ENCODE peak calls at places on chromosomes 3 and 15, in eight cellular contexts. A is NCI-H1105 treated with DMSO at 0.1 percent for 48 hours; G is anterior cingulate cortex; P is kidney glomerular epithelial cell; V is NCI-H2081; C is NCI-H2029; O is GM12865; H is activated naive CD4-positive, alpha-beta T cell treated with Interleukin-2 at 50 U/mL for 16 hours. D is an unnamed sample.

GRCh38 chr3:115380883-115381572 is 233.9 kb upstream of the ZBTB20 start:
- DNase-seq in A (no peak), G (no peak), P (no peak), V (no peak), C (no peak), O (no peak), H (no peak), D (no peak)

GRCh38 chr15:95326689-95327525 is 1003.6 kb upstream of the NR2F2 start:
- DNase-seq in A (no peak), G (peak; percentile 17), P (no peak), V (peak; percentile 38), C (peak; percentile 17), O (no peak), H (no peak), D (no peak)

GRCh38 chr3:12194209-12194608 is 35.5 kb upstream of the TIMP4 start:
- DNase-seq in A (no peak), G (no peak), P (peak; percentile 10), V (no peak), C (no peak), O (peak; percentile 70), H (no peak), D (no peak)

GRCh38 chr3:138799822-138800221 is 34.9 kb downstream of the PIK3CB start:
- DNase-seq in A (no peak), G (peak; percentile 6), P (no peak), V (no peak), C (no peak), O (no peak), H (no peak), D (no peak)

GRCh38 chr3:72337480-72337855 is 510.8 kb downstream of the SHQ1 start:
- DNase-seq in A (no peak), G (no peak), P (no peak), V (no peak), C (no peak), O (no peak), H (no peak), D (no peak)

GRCh38 chr3:122247825-122248185 is 64.3 kb downstream of the CASR start:
- DNase-seq in A (peak; percentile 82), G (no peak), P (no peak), V (no peak), C (no peak), O (peak; percentile 67), H (no peak), D (no peak)

GRCh38 chr3:185693985-185694675 is 108.0 kb downstream of the SENP2 start:
- DNase-seq in A (no peak), G (no peak), P (no peak), V (no peak), C (no peak), O (no peak), H (no peak), D (no peak)

GRCh38 chr3:14451844-14452533 is 49.6 kb downstream of the SLC6A6 start:
- DNase-seq in A (no peak), G (no peak), P (peak; percentile 88), V (no peak), C (peak; percentile 81), O (no peak), H (no peak), D (no peak)

GRCh38 chr15:79903626-79904025 is 6.8 kb upstream of the MTHFS start:
- DNase-seq in A (no peak), G (no peak), P (no peak), V (no peak), C (no peak), O (no peak), H (no peak), D (no peak)

GRCh38 chr3:28575748-28576589 is 227.3 kb upstream of the AZI2 start:
- DNase-seq in A (peak; percentile 81), G (peak; percentile 38), P (no peak), V (no peak), C (peak; percentile 69), O (no peak), H (no peak), D (no peak)

GRCh38 chr3:98740324-98740723 is 22.8 kb upstream of the ST3GAL6 start:
- DNase-seq in A (no peak), G (no peak), P (no peak), V (no peak), C (no peak), O (no peak), H (no peak), D (no peak)

GRCh38 chr3:20648294-20648693 is 462.3 kb upstream of the SGO1 start:
- DNase-seq in A (no peak), G (no peak), P (peak; percentile 2), V (no peak), C (no peak), O (no peak), H (no peak), D (no peak)

GRCh38 chr15:75007216-75007615 is 11.9 kb downstream of the SCAMP5 start:
- DNase-seq in A (no peak), G (no peak), P (no peak), V (no peak), C (no peak), O (peak; percentile 64), H (no peak), D (no peak)